ENCODE peak calls at places on chromosomes 3 and 15, in six cellular contexts. W, S, N, Z, Y and B are unnamed samples. For H3K9me3, the result is how much of the 10 kb centered on the place peaks cover.

GRCh38 chr3:126344380-126345041 is 12.7 kb downstream of the KLF15 start:
- DNase-seq in W (no peak), S (no peak), N (peak), Z (peak), Y (no peak), B (no peak)

GRCh38 chr3:136750922-136751258 is 1.3 kb downstream of the STAG1 start:
- DNase-seq in W (no peak), S (no peak), N (no peak), Z (no peak), Y (no peak), B (no peak)

GRCh38 chr3:151377768-151378385 is 6.7 kb downstream of the P2RY12 start:
- DNase-seq in W (no peak), S (no peak), N (no peak), Z (no peak), Y (no peak), B (no peak)

GRCh38 chr15:101707983-101708382 is 16.3 kb downstream of the TARS3 start:
- DNase-seq in W (no peak), S (no peak), N (no peak), Z (no peak), Y (no peak), B (no peak)

GRCh38 chr3:122497425-122497824 is 17.3 kb downstream of the KPNA1 start:
- DNase-seq in W (peak), S (no peak), N (no peak), Z (no peak), Y (no peak), B (no peak)

GRCh38 chr3:14289590-14290453 is 111.2 kb downstream of the LSM3 start:
- DNase-seq in W (no peak), S (peak), N (no peak), Z (no peak), Y (no peak), B (no peak)

GRCh38 chr15:62928242-62928995 is 114.1 kb upstream of the TPM1 start:
- DNase-seq in W (no peak), S (peak), N (no peak), Z (peak), Y (peak), B (no peak)

GRCh38 chr3:81974754-81975153 is 213.3 kb upstream of the GBE1 start:
- DNase-seq in W (no peak), S (no peak), N (no peak), Z (no peak), Y (no peak), B (no peak)

GRCh38 chr3:150736316-150736719 is 26.7 kb downstream of the SIAH2 start:
- DNase-seq in W (no peak), S (peak), N (no peak), Z (no peak), Y (no peak), B (no peak)

GRCh38 chr15:31586841-31587240 is 260.2 kb downstream of the KLF13 start:
- DNase-seq in W (no peak), S (no peak), N (no peak), Z (no peak), Y (no peak), B (no peak)

GRCh38 chr3:40308725-40309438 is 625 bp upstream of the EIF1B start:
- DNase-seq in W (no peak), S (no peak), N (no peak), Z (no peak), Y (no peak), B (no peak)

GRCh38 chr3:72683068-72683467 is 165.2 kb downstream of the SHQ1 start:
- DNase-seq in W (no peak), S (no peak), N (no peak), Z (no peak), Y (no peak), B (no peak)

GRCh38 chr15:77064539-77065308 is 6.2 kb downstream of the TSPAN3 start:
- DNase-seq in W (no peak), S (no peak), N (peak), Z (no peak), Y (no peak), B (no peak)

GRCh38 chr15:33013827-33014445 is 180.6 kb downstream of the FMN1 start:
- DNase-seq in W (peak), S (no peak), N (no peak), Z (no peak), Y (no peak), B (no peak)

GRCh38 chr15:98514034-98514622 is 134.2 kb upstream of the IGF1R start:
- DNase-seq in W (no peak), S (no peak), N (no peak), Z (no peak), Y (no peak), B (no peak)

GRCh38 chr15:99729920-99730319 is 3.3 kb downstream of the LYSMD4 start:
- DNase-seq in W (no peak), S (no peak), N (no peak), Z (peak), Y (no peak), B (peak)

GRCh38 chr15:70212288-70212962 is 114.7 kb upstream of the TLE3 start:
- DNase-seq in W (no peak), S (no peak), N (peak), Z (no peak), Y (no peak), B (no peak)

GRCh38 chr15:94864600-94864999 is 633.2 kb downstream of the MCTP2 start:
- DNase-seq in W (no peak), S (no peak), N (no peak), Z (no peak), Y (no peak), B (no peak)

GRCh38 chr3:120678984-120679383 is 3.1 kb downstream of the HGD start:
- DNase-seq in W (no peak), S (no peak), N (no peak), Z (no peak), Y (no peak), B (no peak)

GRCh38 chr3:7407107-7407506 is 546.2 kb downstream of the GRM7 start:
- DNase-seq in W (peak), S (no peak), N (no peak), Z (no peak), Y (no peak), B (no peak)

GRCh38 chr3:7787871-7788828 is 713.5 kb upstream of the LMCD1 start:
- DNase-seq in W (no peak), S (no peak), N (peak), Z (no peak), Y (no peak), B (no peak)

GRCh38 chr3:194740859-194741486 is 55.3 kb downstream of the FAM43A start:
- DNase-seq in W (peak), S (peak), N (peak), Z (no peak), Y (no peak), B (no peak)

GRCh38 chr3:171462224-171462623 is 2.0 kb upstream of the TNIK start:
- DNase-seq in W (no peak), S (no peak), N (no peak), Z (no peak), Y (no peak), B (no peak)

GRCh38 chr15:67794832-67795574 is 30.3 kb upstream of the SKOR1 start:
- DNase-seq in W (no peak), S (no peak), N (no peak), Z (no peak), Y (no peak), B (no peak)

DNA sequence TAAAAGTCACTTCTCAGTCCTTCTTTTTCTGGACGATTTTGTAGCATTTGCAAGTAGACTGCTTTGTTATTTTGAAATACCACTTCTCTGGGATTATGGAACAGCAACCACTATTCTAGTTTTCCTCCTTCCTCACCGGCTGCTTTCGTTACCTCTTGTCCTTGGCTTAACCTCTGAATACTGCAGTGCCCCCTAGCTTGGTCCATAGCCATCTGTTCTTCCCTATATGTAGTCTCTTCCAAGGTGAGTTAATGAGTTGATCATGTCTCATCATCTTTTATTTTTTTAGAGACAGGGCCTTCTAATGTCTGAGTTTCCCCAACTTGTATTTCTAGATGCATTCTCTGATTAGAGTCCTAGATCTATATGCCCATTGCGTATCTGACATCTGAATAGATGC is 694.3 kb downstream of the NTRK3 start:
- DNase-seq in W (no peak), S (no peak), N (no peak), Z (no peak), Y (no peak), B (no peak)
- TF ChIP-seq CTCF in W (no peak), S (no peak), N (no peak), Z (no peak), Y (no peak), B (no peak)

GRCh38 chr15:20665653-20666052 is 124.1 kb upstream of the GOLGA6L6 start:
- DNase-seq in W (no peak), S (no peak), N (no peak), Z (no peak), Y (no peak), B (no peak)
- H3K9me3 ChIP-seq in W (under half), S (under half), N (under half), Z (under half), Y (under half), B (under half)

GRCh38 chr3:79488407-79488806 is 279.4 kb downstream of the ROBO1 start:
- DNase-seq in W (no peak), S (no peak), N (no peak), Z (no peak), Y (no peak), B (no peak)

GRCh38 chr3:79490165-79491028 is 277.4 kb downstream of the ROBO1 start:
- DNase-seq in W (no peak), S (no peak), N (peak), Z (no peak), Y (peak), B (peak)

GRCh38 chr3:79491029-79491634 is 276.7 kb downstream of the ROBO1 start:
- DNase-seq in W (no peak), S (no peak), N (no peak), Z (no peak), Y (no peak), B (no peak)
- H3K27ac ChIP-seq in W (no peak), S (no peak), N (no peak), Z (no peak), Y (no peak), B (no peak)

GRCh38 chr15:58515807-58516206 is 84.0 kb downstream of the LIPC start:
- DNase-seq in W (no peak), S (no peak), N (peak), Z (no peak), Y (no peak), B (no peak)

GRCh38 chr15:58520464-58520863 is 88.7 kb downstream of the LIPC start:
- DNase-seq in W (no peak), S (no peak), N (no peak), Z (no peak), Y (no peak), B (no peak)

GRCh38 chr15:58517682-58518525 is 86.1 kb downstream of the LIPC start:
- DNase-seq in W (no peak), S (no peak), N (peak), Z (no peak), Y (no peak), B (no peak)

GRCh38 chr15:58518626-58519025 is 86.8 kb downstream of the LIPC start:
- DNase-seq in W (no peak), S (no peak), N (no peak), Z (no peak), Y (no peak), B (no peak)

GRCh38 chr15:58517252-58517681 is 85.5 kb downstream of the LIPC start:
- DNase-seq in W (peak), S (no peak), N (no peak), Z (no peak), Y (no peak), B (no peak)
- TF ChIP-seq CTCF in W (peak), S (peak), N (no peak), Z (no peak), Y (peak), B (no peak)

DNA sequence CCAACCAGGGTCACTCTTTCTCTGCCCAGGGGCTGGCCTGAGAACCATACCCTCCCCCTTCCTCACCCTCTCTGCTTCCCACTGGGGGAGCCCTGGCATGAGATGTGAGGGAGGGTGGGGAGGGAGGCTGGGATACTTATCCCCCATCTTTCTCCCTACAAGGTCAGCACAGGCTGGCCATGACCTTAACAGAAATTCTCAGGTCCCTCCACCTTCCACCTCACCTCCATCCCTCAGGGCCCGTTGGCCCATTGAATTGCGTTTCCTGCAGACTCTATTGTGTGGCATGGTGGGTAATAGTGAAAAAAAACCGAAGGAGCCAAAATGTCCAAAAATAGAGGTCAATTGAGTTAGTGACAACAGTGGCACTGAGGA is 159.5 kb downstream of the OR4M2 start:
- DNase-seq in W (no peak), S (no peak), N (no peak), Z (no peak), Y (no peak), B (no peak)
- H3K9me3 ChIP-seq in W (half or more), S (under half), N (under half), Z (under half), Y (under half), B (under half)

DNA sequence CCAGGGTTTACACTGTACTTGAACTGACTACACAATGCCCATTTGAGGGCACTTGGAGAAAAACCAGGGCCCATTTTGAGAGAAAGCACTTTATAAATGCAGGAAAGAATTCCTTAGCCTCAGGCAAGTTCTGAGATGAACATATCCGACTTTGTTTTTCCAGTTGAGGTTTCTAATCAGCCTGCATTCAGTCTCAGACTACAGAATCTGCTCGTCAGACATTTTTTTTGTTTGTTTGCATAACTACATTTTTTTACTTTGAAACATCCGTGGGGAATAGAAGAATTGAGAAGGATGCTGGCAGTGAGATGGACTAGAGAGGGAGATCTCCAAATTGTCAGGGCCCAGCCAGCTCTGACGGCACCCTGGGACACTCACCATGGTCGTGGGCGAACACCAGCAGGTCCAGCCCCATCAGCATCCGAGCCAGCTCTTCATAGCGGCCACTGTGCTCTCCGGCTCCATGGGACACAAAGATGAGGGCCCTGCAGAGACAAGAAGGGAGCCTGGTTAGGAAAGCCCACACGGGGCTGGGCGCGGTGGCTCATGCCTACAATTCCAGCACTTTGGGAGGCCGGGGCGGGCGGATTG is 40.8 kb downstream of the MGLL start:
- DNase-seq in W (no peak), S (no peak), N (no peak), Z (peak), Y (peak), B (no peak)
- H3K27ac ChIP-seq in W (no peak), S (no peak), N (peak), Z (peak), Y (peak), B (peak)

DNA sequence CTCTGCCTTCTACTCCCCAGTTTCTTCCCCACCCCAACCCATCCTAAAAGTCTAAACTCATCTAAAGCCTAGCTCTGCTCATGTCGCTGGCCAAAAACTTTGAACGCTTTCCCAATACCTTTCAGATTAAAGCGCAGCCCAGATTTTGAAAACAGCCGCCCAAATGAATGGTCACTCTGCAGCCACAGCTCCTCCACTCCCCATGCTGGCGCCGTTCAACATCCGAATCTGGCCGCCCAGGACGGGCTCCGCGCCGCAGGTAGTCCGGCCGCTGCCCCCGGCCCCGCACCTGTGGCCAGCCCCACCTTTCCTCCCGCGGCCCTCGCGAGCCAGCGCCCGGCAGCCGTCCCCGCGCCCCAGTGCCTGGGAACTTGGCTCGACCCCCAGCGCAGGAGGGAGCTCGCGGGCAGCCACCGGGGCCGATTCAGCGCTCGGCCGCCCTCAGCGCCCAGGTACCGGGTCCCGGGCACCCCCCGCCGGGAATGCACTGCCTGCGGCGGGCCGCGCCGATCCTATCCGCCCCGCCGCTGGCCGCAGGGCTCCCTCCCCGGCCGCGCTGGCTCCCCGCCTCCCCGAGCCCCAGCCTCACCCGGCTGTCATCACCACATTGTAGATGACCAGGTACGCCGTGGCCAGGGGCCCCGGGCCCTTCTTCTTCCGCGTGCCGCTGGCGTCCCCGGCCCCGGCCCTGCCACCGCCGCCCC is 417 bp downstream of the HACD2 start:
- DNase-seq in W (no peak), S (no peak), N (peak), Z (no peak), Y (no peak), B (peak)
- TF ChIP-seq CTCF in W (no peak), S (peak), N (no peak), Z (no peak), Y (peak), B (peak)

DNA sequence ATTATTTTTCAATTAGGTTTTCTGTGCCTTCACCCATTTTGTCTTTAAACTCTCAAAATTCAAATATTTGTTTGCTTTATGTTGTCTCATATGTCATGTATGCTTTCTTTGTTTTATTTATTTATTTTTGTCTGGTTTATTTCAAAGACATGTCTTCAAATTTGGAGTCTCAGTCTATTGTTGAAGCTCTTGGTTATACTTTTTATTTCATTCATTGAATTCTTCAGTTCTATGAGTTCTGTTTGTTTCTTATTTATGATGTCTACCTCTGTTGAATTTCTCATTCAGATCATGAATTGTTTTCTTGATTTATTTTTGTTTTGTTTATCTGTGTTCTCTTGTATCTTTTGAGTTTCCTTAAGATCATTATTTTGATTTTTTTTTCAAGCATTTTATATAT is 55.6 kb downstream of the AP4E1 start:
- DNase-seq in W (no peak), S (no peak), N (no peak), Z (no peak), Y (no peak), B (no peak)
- H3K9me3 ChIP-seq in W (under half), S (under half), N (under half), Z (under half), Y (under half), B (under half)